ENCODE peak calls at places on chromosomes 3 and 15, in ten cellular contexts. H, F, X, Y, R, Z, N, T, G and K are unnamed samples.

GRCh38 chr3:11558002-11558401 is 85.7 kb downstream of the VGLL4 start:
- DNase-seq in G (no peak), Y (no peak), T (no peak), X (peak), R (no peak), N (no peak), F (no peak), Z (no peak), H (peak), K (no peak)

GRCh38 chr15:22259881-22260421 is 179.6 kb downstream of the OR4M2 start:
- DNase-seq in H (no peak), X (no peak), F (no peak), Y (no peak), T (no peak), Z (no peak), N (no peak), G (no peak), R (no peak), K (no peak)

GRCh38 chr15:39255760-39256159 is 325.1 kb upstream of the THBS1 start:
- DNase-seq in T (no peak), Z (no peak), N (no peak), F (no peak), R (no peak), G (no peak), X (no peak), H (no peak), Y (no peak), K (no peak)

GRCh38 chr3:76615739-76616138 is 424.2 kb upstream of the ROBO2 start:
- DNase-seq in N (no peak), G (no peak), Y (no peak), Z (no peak), R (no peak), F (no peak), H (peak), X (peak), T (no peak), K (no peak)

GRCh38 chr3:114270019-114270418 is 23.8 kb upstream of the TIGIT start:
- DNase-seq in X (no peak), G (no peak), Z (no peak), Y (no peak), R (no peak), H (no peak), F (no peak), T (no peak), N (no peak), K (no peak)

GRCh38 chr3:45509038-45509767 is 85.3 kb upstream of the LIMD1 start:
- DNase-seq in H (peak), X (peak), R (no peak), N (peak), Y (no peak), F (peak), Z (no peak), T (no peak), G (no peak), K (no peak)

GRCh38 chr15:68389936-68390790 is 41.8 kb downstream of the ITGA11 start:
- DNase-seq in T (peak), X (peak), R (no peak), H (peak), Y (no peak), Z (no peak), G (no peak), F (peak), N (no peak), K (no peak)

GRCh38 chr3:16548721-16549120 is 35.2 kb upstream of the RFTN1 start:
- DNase-seq in F (no peak), X (peak), Y (no peak), H (peak), N (no peak), Z (no peak), R (no peak), T (no peak), G (no peak), K (no peak)

GRCh38 chr3:56800373-56801150 is 1.2 kb downstream of the ARHGEF3 start:
- DNase-seq in H (no peak), X (no peak), N (no peak), T (peak), G (peak), Z (no peak), Y (peak), R (no peak), F (no peak), K (no peak)

GRCh38 chr15:98855067-98855814 is 152.4 kb downstream of the PGPEP1L start:
- DNase-seq in G (no peak), Y (no peak), H (no peak), Z (no peak), X (no peak), N (no peak), F (no peak), R (no peak), T (no peak), K (no peak)

GRCh38 chr15:48421362-48421761 is 90.1 kb downstream of the DUT start:
- DNase-seq in H (no peak), G (no peak), Z (no peak), T (no peak), F (no peak), N (no peak), R (no peak), Y (no peak), X (no peak), K (no peak)

GRCh38 chr15:84685304-84685703 is 27.3 kb upstream of the NMB start:
- DNase-seq in T (no peak), N (no peak), F (peak), Y (no peak), R (no peak), G (no peak), H (peak), X (peak), Z (no peak), K (no peak)

GRCh38 chr3:45773714-45774449 is 22.5 kb downstream of the SLC6A20 start:
- DNase-seq in X (no peak), N (no peak), H (no peak), T (no peak), Z (no peak), F (no peak), R (peak), G (no peak), Y (no peak), K (no peak)

GRCh38 chr3:15557511-15557946 is 36.0 kb upstream of the COLQ start:
- DNase-seq in N (peak), G (peak), H (peak), Z (peak), Y (peak), X (peak), T (peak), F (peak), R (no peak), K (peak)